ENCODE peak calls at places on chromosomes 3 and 15, in ten cellular contexts. One of them, this sample, is unnamed.

GRCh38 chr3:175951047-175951694 is 1092.0 kb downstream of the NAALADL2 start:
- DNase-seq in HT1080: peak
- DNase-seq in G401: no peak
- DNase-seq in stimulated activated CD4-positive, alpha-beta T cell treated with anti-CD3 and anti-CD28 coated beads, TNF-alpha, amount 100 ng/mL, for 1 hour: no peak
- DNase-seq in NCI-H82: no peak
- DNase-seq in neuronal stem cell: no peak
- DNase-seq in IMR-90: peak
- DNase-seq in CD4-positive, CD25-positive, alpha-beta regulatory T cell: no peak
- DNase-seq in HuH-7: no peak
- DNase-seq in left ventricle myocardium inferior: no peak
- DNase-seq in this sample: no peak

GRCh38 chr15:24746094-24746493 is 70.5 kb downstream of the NPAP1 start:
- DNase-seq in HuH-7: no peak
- DNase-seq in CD4-positive, CD25-positive, alpha-beta regulatory T cell: no peak
- DNase-seq in neuronal stem cell: no peak
- DNase-seq in HT1080: no peak
- DNase-seq in NCI-H82: no peak
- DNase-seq in G401: no peak
- DNase-seq in IMR-90: no peak
- DNase-seq in left ventricle myocardium inferior: no peak
- DNase-seq in stimulated activated CD4-positive, alpha-beta T cell treated with anti-CD3 and anti-CD28 coated beads, TNF-alpha, amount 100 ng/mL, for 1 hour: no peak
- DNase-seq in this sample: no peak

GRCh38 chr3:14042680-14043079 is 82.0 kb downstream of the CHCHD4 start:
- DNase-seq in CD4-positive, CD25-positive, alpha-beta regulatory T cell: no peak
- DNase-seq in HT1080: peak
- DNase-seq in NCI-H82: no peak
- DNase-seq in HuH-7: no peak
- DNase-seq in stimulated activated CD4-positive, alpha-beta T cell treated with anti-CD3 and anti-CD28 coated beads, TNF-alpha, amount 100 ng/mL, for 1 hour: no peak
- DNase-seq in left ventricle myocardium inferior: no peak
- DNase-seq in neuronal stem cell: no peak
- DNase-seq in G401: no peak
- DNase-seq in IMR-90: peak
- DNase-seq in this sample: peak

GRCh38 chr3:10702961-10703740 is 112.9 kb upstream of the SLC6A11 start:
- DNase-seq in HuH-7: peak
- DNase-seq in IMR-90: no peak
- DNase-seq in NCI-H82: peak
- DNase-seq in CD4-positive, CD25-positive, alpha-beta regulatory T cell: peak
- DNase-seq in neuronal stem cell: peak
- DNase-seq in HT1080: no peak
- DNase-seq in left ventricle myocardium inferior: no peak
- DNase-seq in G401: peak
- DNase-seq in stimulated activated CD4-positive, alpha-beta T cell treated with anti-CD3 and anti-CD28 coated beads, TNF-alpha, amount 100 ng/mL, for 1 hour: no peak
- DNase-seq in this sample: peak

GRCh38 chr3:192916455-192917257 is 1.0 kb downstream of the MB21D2 start:
- DNase-seq in HT1080: peak
- DNase-seq in CD4-positive, CD25-positive, alpha-beta regulatory T cell: peak
- DNase-seq in stimulated activated CD4-positive, alpha-beta T cell treated with anti-CD3 and anti-CD28 coated beads, TNF-alpha, amount 100 ng/mL, for 1 hour: no peak
- DNase-seq in IMR-90: peak
- DNase-seq in HuH-7: peak
- DNase-seq in G401: peak
- DNase-seq in NCI-H82: peak
- DNase-seq in neuronal stem cell: peak
- DNase-seq in left ventricle myocardium inferior: peak
- DNase-seq in this sample: peak

GRCh38 chr15:34023932-34024331 is 15.1 kb downstream of the AVEN start:
- DNase-seq in HT1080: no peak
- DNase-seq in G401: no peak
- DNase-seq in IMR-90: peak
- DNase-seq in HuH-7: no peak
- DNase-seq in CD4-positive, CD25-positive, alpha-beta regulatory T cell: no peak
- DNase-seq in stimulated activated CD4-positive, alpha-beta T cell treated with anti-CD3 and anti-CD28 coated beads, TNF-alpha, amount 100 ng/mL, for 1 hour: no peak
- DNase-seq in left ventricle myocardium inferior: no peak
- DNase-seq in neuronal stem cell: no peak
- DNase-seq in NCI-H82: no peak
- DNase-seq in this sample: no peak

GRCh38 chr3:54954019-54954418 is 26.2 kb upstream of the LRTM1 start:
- DNase-seq in CD4-positive, CD25-positive, alpha-beta regulatory T cell: no peak
- DNase-seq in HuH-7: no peak
- DNase-seq in left ventricle myocardium inferior: no peak
- DNase-seq in G401: no peak
- DNase-seq in neuronal stem cell: no peak
- DNase-seq in stimulated activated CD4-positive, alpha-beta T cell treated with anti-CD3 and anti-CD28 coated beads, TNF-alpha, amount 100 ng/mL, for 1 hour: no peak
- DNase-seq in HT1080: peak
- DNase-seq in IMR-90: peak
- DNase-seq in NCI-H82: no peak
- DNase-seq in this sample: peak

GRCh38 chr15:90184786-90185704 is 16.1 kb upstream of the SEMA4B start:
- DNase-seq in neuronal stem cell: peak
- DNase-seq in HuH-7: peak
- DNase-seq in G401: peak
- DNase-seq in stimulated activated CD4-positive, alpha-beta T cell treated with anti-CD3 and anti-CD28 coated beads, TNF-alpha, amount 100 ng/mL, for 1 hour: no peak
- DNase-seq in HT1080: no peak
- DNase-seq in NCI-H82: peak
- DNase-seq in IMR-90: no peak
- DNase-seq in left ventricle myocardium inferior: peak
- DNase-seq in CD4-positive, CD25-positive, alpha-beta regulatory T cell: peak
- DNase-seq in this sample: peak

GRCh38 chr3:124383846-124384483 is 346.3 kb upstream of the UMPS start:
- DNase-seq in HuH-7: no peak
- DNase-seq in neuronal stem cell: no peak
- DNase-seq in G401: no peak
- DNase-seq in left ventricle myocardium inferior: peak
- DNase-seq in HT1080: no peak
- DNase-seq in stimulated activated CD4-positive, alpha-beta T cell treated with anti-CD3 and anti-CD28 coated beads, TNF-alpha, amount 100 ng/mL, for 1 hour: no peak
- DNase-seq in CD4-positive, CD25-positive, alpha-beta regulatory T cell: no peak
- DNase-seq in NCI-H82: no peak
- DNase-seq in IMR-90: no peak
- DNase-seq in this sample: no peak

GRCh38 chr3:139473155-139473771 is 3.1 kb downstream of the RBP2 start:
- DNase-seq in left ventricle myocardium inferior: no peak
- DNase-seq in HT1080: peak
- DNase-seq in stimulated activated CD4-positive, alpha-beta T cell treated with anti-CD3 and anti-CD28 coated beads, TNF-alpha, amount 100 ng/mL, for 1 hour: no peak
- DNase-seq in G401: no peak
- DNase-seq in CD4-positive, CD25-positive, alpha-beta regulatory T cell: no peak
- DNase-seq in IMR-90: no peak
- DNase-seq in HuH-7: no peak
- DNase-seq in neuronal stem cell: no peak
- DNase-seq in NCI-H82: no peak
- DNase-seq in this sample: no peak

GRCh38 chr15:87355946-87356345 is 900.6 kb downstream of the NTRK3 start:
- DNase-seq in neuronal stem cell: no peak
- DNase-seq in stimulated activated CD4-positive, alpha-beta T cell treated with anti-CD3 and anti-CD28 coated beads, TNF-alpha, amount 100 ng/mL, for 1 hour: no peak
- DNase-seq in CD4-positive, CD25-positive, alpha-beta regulatory T cell: no peak
- DNase-seq in HT1080: no peak
- DNase-seq in HuH-7: no peak
- DNase-seq in NCI-H82: no peak
- DNase-seq in G401: no peak
- DNase-seq in IMR-90: no peak
- DNase-seq in left ventricle myocardium inferior: no peak
- DNase-seq in this sample: no peak

GRCh38 chr15:24956131-24956838 is 1.5 kb downstream of the SNRPN start:
- DNase-seq in neuronal stem cell: peak
- DNase-seq in IMR-90: peak
- DNase-seq in HuH-7: no peak
- DNase-seq in stimulated activated CD4-positive, alpha-beta T cell treated with anti-CD3 and anti-CD28 coated beads, TNF-alpha, amount 100 ng/mL, for 1 hour: peak
- DNase-seq in NCI-H82: peak
- DNase-seq in left ventricle myocardium inferior: peak
- DNase-seq in CD4-positive, CD25-positive, alpha-beta regulatory T cell: peak
- DNase-seq in G401: peak
- DNase-seq in HT1080: peak
- DNase-seq in this sample: peak

GRCh38 chr3:36429986-36430485 is 49.7 kb downstream of the STAC start:
- DNase-seq in G401: no peak
- DNase-seq in CD4-positive, CD25-positive, alpha-beta regulatory T cell: no peak
- DNase-seq in NCI-H82: no peak
- DNase-seq in left ventricle myocardium inferior: no peak
- DNase-seq in neuronal stem cell: no peak
- DNase-seq in HuH-7: no peak
- DNase-seq in stimulated activated CD4-positive, alpha-beta T cell treated with anti-CD3 and anti-CD28 coated beads, TNF-alpha, amount 100 ng/mL, for 1 hour: no peak
- DNase-seq in HT1080: no peak
- DNase-seq in IMR-90: no peak
- DNase-seq in this sample: peak

GRCh38 chr3:173732237-173732636 is 334.7 kb downstream of the NLGN1 start:
- DNase-seq in HT1080: no peak
- DNase-seq in stimulated activated CD4-positive, alpha-beta T cell treated with anti-CD3 and anti-CD28 coated beads, TNF-alpha, amount 100 ng/mL, for 1 hour: no peak
- DNase-seq in G401: peak
- DNase-seq in left ventricle myocardium inferior: no peak
- DNase-seq in IMR-90: peak
- DNase-seq in neuronal stem cell: no peak
- DNase-seq in HuH-7: no peak
- DNase-seq in NCI-H82: peak
- DNase-seq in CD4-positive, CD25-positive, alpha-beta regulatory T cell: no peak
- DNase-seq in this sample: no peak

GRCh38 chr15:82648257-82649103 is 1.3 kb upstream of the CPEB1 start:
- DNase-seq in HuH-7: no peak
- DNase-seq in left ventricle myocardium inferior: no peak
- DNase-seq in HT1080: no peak
- DNase-seq in stimulated activated CD4-positive, alpha-beta T cell treated with anti-CD3 and anti-CD28 coated beads, TNF-alpha, amount 100 ng/mL, for 1 hour: no peak
- DNase-seq in G401: peak
- DNase-seq in IMR-90: no peak
- DNase-seq in neuronal stem cell: no peak
- DNase-seq in CD4-positive, CD25-positive, alpha-beta regulatory T cell: no peak
- DNase-seq in NCI-H82: no peak
- DNase-seq in this sample: no peak

GRCh38 chr3:182622241-182622545 is 171.1 kb upstream of the ATP11B start:
- DNase-seq in NCI-H82: no peak
- DNase-seq in stimulated activated CD4-positive, alpha-beta T cell treated with anti-CD3 and anti-CD28 coated beads, TNF-alpha, amount 100 ng/mL, for 1 hour: no peak
- DNase-seq in CD4-positive, CD25-positive, alpha-beta regulatory T cell: no peak
- DNase-seq in HuH-7: no peak
- DNase-seq in IMR-90: no peak
- DNase-seq in HT1080: no peak
- DNase-seq in left ventricle myocardium inferior: no peak
- DNase-seq in G401: no peak
- DNase-seq in neuronal stem cell: no peak
- DNase-seq in this sample: no peak

GRCh38 chr3:109825971-109826810 is 488.8 kb upstream of the DPPA4 start:
- DNase-seq in HuH-7: no peak
- DNase-seq in CD4-positive, CD25-positive, alpha-beta regulatory T cell: no peak
- DNase-seq in left ventricle myocardium inferior: no peak
- DNase-seq in NCI-H82: no peak
- DNase-seq in neuronal stem cell: no peak
- DNase-seq in HT1080: no peak
- DNase-seq in IMR-90: no peak
- DNase-seq in G401: no peak
- DNase-seq in stimulated activated CD4-positive, alpha-beta T cell treated with anti-CD3 and anti-CD28 coated beads, TNF-alpha, amount 100 ng/mL, for 1 hour: no peak
- DNase-seq in this sample: no peak

GRCh38 chr3:72953325-72953956 is 43.2 kb upstream of the PPP4R2 start:
- DNase-seq in CD4-positive, CD25-positive, alpha-beta regulatory T cell: no peak
- DNase-seq in G401: no peak
- DNase-seq in left ventricle myocardium inferior: no peak
- DNase-seq in HT1080: peak
- DNase-seq in stimulated activated CD4-positive, alpha-beta T cell treated with anti-CD3 and anti-CD28 coated beads, TNF-alpha, amount 100 ng/mL, for 1 hour: no peak
- DNase-seq in neuronal stem cell: no peak
- DNase-seq in NCI-H82: no peak
- DNase-seq in IMR-90: peak
- DNase-seq in HuH-7: peak
- DNase-seq in this sample: peak

GRCh38 chr15:64858136-64858535 is 16.4 kb downstream of the PLEKHO2 start:
- DNase-seq in neuronal stem cell: no peak
- DNase-seq in IMR-90: no peak
- DNase-seq in stimulated activated CD4-positive, alpha-beta T cell treated with anti-CD3 and anti-CD28 coated beads, TNF-alpha, amount 100 ng/mL, for 1 hour: no peak
- DNase-seq in G401: no peak
- DNase-seq in left ventricle myocardium inferior: no peak
- DNase-seq in HuH-7: no peak
- DNase-seq in NCI-H82: no peak
- DNase-seq in HT1080: no peak
- DNase-seq in CD4-positive, CD25-positive, alpha-beta regulatory T cell: no peak
- DNase-seq in this sample: no peak

GRCh38 chr3:118573922-118574321 is 460.7 kb downstream of the IGSF11 start:
- DNase-seq in HuH-7: no peak
- DNase-seq in left ventricle myocardium inferior: no peak
- DNase-seq in NCI-H82: no peak
- DNase-seq in neuronal stem cell: no peak
- DNase-seq in HT1080: no peak
- DNase-seq in G401: no peak
- DNase-seq in IMR-90: no peak
- DNase-seq in stimulated activated CD4-positive, alpha-beta T cell treated with anti-CD3 and anti-CD28 coated beads, TNF-alpha, amount 100 ng/mL, for 1 hour: no peak
- DNase-seq in CD4-positive, CD25-positive, alpha-beta regulatory T cell: no peak
- DNase-seq in this sample: no peak

GRCh38 chr3:134754768-134755559 is 40.1 kb upstream of the EPHB1 start:
- DNase-seq in HuH-7: peak
- DNase-seq in left ventricle myocardium inferior: peak
- DNase-seq in CD4-positive, CD25-positive, alpha-beta regulatory T cell: peak
- DNase-seq in IMR-90: peak
- DNase-seq in HT1080: peak
- DNase-seq in stimulated activated CD4-positive, alpha-beta T cell treated with anti-CD3 and anti-CD28 coated beads, TNF-alpha, amount 100 ng/mL, for 1 hour: no peak
- DNase-seq in neuronal stem cell: peak
- DNase-seq in NCI-H82: peak
- DNase-seq in G401: no peak
- DNase-seq in this sample: peak

GRCh38 chr3:168049366-168049974 is 46.3 kb downstream of the GOLIM4 start:
- DNase-seq in NCI-H82: no peak
- DNase-seq in HuH-7: no peak
- DNase-seq in CD4-positive, CD25-positive, alpha-beta regulatory T cell: no peak
- DNase-seq in G401: no peak
- DNase-seq in neuronal stem cell: no peak
- DNase-seq in IMR-90: peak
- DNase-seq in HT1080: no peak
- DNase-seq in stimulated activated CD4-positive, alpha-beta T cell treated with anti-CD3 and anti-CD28 coated beads, TNF-alpha, amount 100 ng/mL, for 1 hour: no peak
- DNase-seq in left ventricle myocardium inferior: no peak
- DNase-seq in this sample: no peak

GRCh38 chr3:97647441-97647840 is 117.1 kb upstream of the ARL6 start:
- DNase-seq in G401: no peak
- DNase-seq in left ventricle myocardium inferior: no peak
- DNase-seq in NCI-H82: peak
- DNase-seq in CD4-positive, CD25-positive, alpha-beta regulatory T cell: no peak
- DNase-seq in HT1080: no peak
- DNase-seq in IMR-90: no peak
- DNase-seq in neuronal stem cell: no peak
- DNase-seq in stimulated activated CD4-positive, alpha-beta T cell treated with anti-CD3 and anti-CD28 coated beads, TNF-alpha, amount 100 ng/mL, for 1 hour: no peak
- DNase-seq in HuH-7: no peak
- DNase-seq in this sample: no peak

GRCh38 chr3:88084006-88084597 is 25.0 kb downstream of the ZNF654 start:
- DNase-seq in HT1080: no peak
- DNase-seq in CD4-positive, CD25-positive, alpha-beta regulatory T cell: no peak
- DNase-seq in left ventricle myocardium inferior: no peak
- DNase-seq in NCI-H82: no peak
- DNase-seq in neuronal stem cell: no peak
- DNase-seq in HuH-7: no peak
- DNase-seq in stimulated activated CD4-positive, alpha-beta T cell treated with anti-CD3 and anti-CD28 coated beads, TNF-alpha, amount 100 ng/mL, for 1 hour: no peak
- DNase-seq in G401: no peak
- DNase-seq in IMR-90: no peak
- DNase-seq in this sample: no peak

GRCh38 chr15:51086409-51086808 is 8.3 kb downstream of the TNFAIP8L3 start:
- DNase-seq in neuronal stem cell: no peak
- DNase-seq in NCI-H82: no peak
- DNase-seq in HT1080: no peak
- DNase-seq in left ventricle myocardium inferior: no peak
- DNase-seq in CD4-positive, CD25-positive, alpha-beta regulatory T cell: no peak
- DNase-seq in stimulated activated CD4-positive, alpha-beta T cell treated with anti-CD3 and anti-CD28 coated beads, TNF-alpha, amount 100 ng/mL, for 1 hour: no peak
- DNase-seq in HuH-7: no peak
- DNase-seq in IMR-90: no peak
- DNase-seq in G401: no peak
- DNase-seq in this sample: no peak

GRCh38 chr3:76040946-76041345 is 255.6 kb upstream of the ZNF717 start:
- DNase-seq in HuH-7: no peak
- DNase-seq in HT1080: no peak
- DNase-seq in stimulated activated CD4-positive, alpha-beta T cell treated with anti-CD3 and anti-CD28 coated beads, TNF-alpha, amount 100 ng/mL, for 1 hour: no peak
- DNase-seq in IMR-90: peak
- DNase-seq in neuronal stem cell: no peak
- DNase-seq in NCI-H82: no peak
- DNase-seq in CD4-positive, CD25-positive, alpha-beta regulatory T cell: no peak
- DNase-seq in G401: no peak
- DNase-seq in left ventricle myocardium inferior: no peak
- DNase-seq in this sample: no peak

GRCh38 chr3:189941679-189942078 is 179.0 kb downstream of the P3H2 start:
- DNase-seq in NCI-H82: peak
- DNase-seq in stimulated activated CD4-positive, alpha-beta T cell treated with anti-CD3 and anti-CD28 coated beads, TNF-alpha, amount 100 ng/mL, for 1 hour: no peak
- DNase-seq in G401: no peak
- DNase-seq in CD4-positive, CD25-positive, alpha-beta regulatory T cell: no peak
- DNase-seq in IMR-90: peak
- DNase-seq in HuH-7: peak
- DNase-seq in neuronal stem cell: no peak
- DNase-seq in left ventricle myocardium inferior: no peak
- DNase-seq in HT1080: peak
- DNase-seq in this sample: peak

GRCh38 chr15:76059320-76060097 is at the start of gene TMEM266:
- DNase-seq in G401: peak
- DNase-seq in stimulated activated CD4-positive, alpha-beta T cell treated with anti-CD3 and anti-CD28 coated beads, TNF-alpha, amount 100 ng/mL, for 1 hour: no peak
- DNase-seq in IMR-90: peak
- DNase-seq in CD4-positive, CD25-positive, alpha-beta regulatory T cell: no peak
- DNase-seq in HT1080: no peak
- DNase-seq in HuH-7: peak
- DNase-seq in NCI-H82: peak
- DNase-seq in left ventricle myocardium inferior: peak
- DNase-seq in neuronal stem cell: peak
- DNase-seq in this sample: peak